ENCODE peak calls at places on chromosomes 2 and 18, in nine cellular contexts. One of them, this sample, is unnamed.

GRCh38 chr2:227880460-227880859 is 9.0 kb downstream of the DAW1 start:
- DNase-seq in hepatocyte: no peak
- DNase-seq in GM23338: no peak
- DNase-seq in neural progenitor cell: no peak
- DNase-seq in MM.1S: no peak
- DNase-seq in GM23248: no peak
- DNase-seq in PC-3: no peak
- DNase-seq in HCT116: no peak
- DNase-seq in SK-N-SH: no peak
- DNase-seq in this sample: no peak

GRCh38 chr2:62197609-62198236 is 1.8 kb downstream of the B3GNT2 start:
- DNase-seq in GM23248: peak; percentile 55
- DNase-seq in hepatocyte: peak; percentile 43
- DNase-seq in MM.1S: peak; percentile 21
- DNase-seq in neural progenitor cell: peak; percentile 92
- DNase-seq in HCT116: no peak
- DNase-seq in SK-N-SH: peak; percentile 68
- DNase-seq in PC-3: peak; percentile 52
- DNase-seq in GM23338: peak; percentile 72
- DNase-seq in this sample: peak; percentile 49

GRCh38 chr2:96325038-96325883 is at the start of gene ITPRIPL1:
- DNase-seq in neural progenitor cell: peak; percentile 50
- DNase-seq in GM23248: peak; percentile 58
- DNase-seq in PC-3: no peak
- DNase-seq in MM.1S: peak; percentile 18
- DNase-seq in hepatocyte: peak; percentile 37
- DNase-seq in SK-N-SH: peak; percentile 90
- DNase-seq in HCT116: no peak
- DNase-seq in GM23338: peak; percentile 69
- DNase-seq in this sample: peak; percentile 36

GRCh38 chr2:20016346-20016745 is 3.9 kb upstream of the MATN3 start:
- DNase-seq in hepatocyte: no peak
- DNase-seq in SK-N-SH: no peak
- DNase-seq in neural progenitor cell: no peak
- DNase-seq in GM23338: peak; percentile 69
- DNase-seq in MM.1S: no peak
- DNase-seq in PC-3: no peak
- DNase-seq in HCT116: no peak
- DNase-seq in GM23248: no peak
- DNase-seq in this sample: no peak

GRCh38 chr2:67792796-67793195 is 270.0 kb downstream of the C1D start:
- DNase-seq in GM23338: no peak
- DNase-seq in GM23248: no peak
- DNase-seq in SK-N-SH: no peak
- DNase-seq in MM.1S: no peak
- DNase-seq in HCT116: no peak
- DNase-seq in neural progenitor cell: no peak
- DNase-seq in hepatocyte: no peak
- DNase-seq in PC-3: no peak
- DNase-seq in this sample: no peak

GRCh38 chr2:36618381-36618780 is 20.4 kb upstream of the FEZ2 start:
- DNase-seq in hepatocyte: peak; percentile 69
- DNase-seq in SK-N-SH: peak; percentile 73
- DNase-seq in GM23248: peak; percentile 76
- DNase-seq in MM.1S: peak; percentile 34
- DNase-seq in HCT116: peak; percentile 81
- DNase-seq in neural progenitor cell: peak; percentile 79
- DNase-seq in GM23338: peak; percentile 88
- DNase-seq in PC-3: peak; percentile 79
- DNase-seq in this sample: peak; percentile 77

GRCh38 chr2:217331577-217332139 is 471.8 kb upstream of the TNP1 start:
- DNase-seq in PC-3: peak; percentile 90
- DNase-seq in neural progenitor cell: no peak
- DNase-seq in GM23248: peak; percentile 61
- DNase-seq in GM23338: peak; percentile 21
- DNase-seq in hepatocyte: peak; percentile 71
- DNase-seq in HCT116: no peak
- DNase-seq in SK-N-SH: no peak
- DNase-seq in MM.1S: no peak
- DNase-seq in this sample: no peak

GRCh38 chr2:164803772-164804466 is 37.7 kb downstream of the COBLL1 start:
- DNase-seq in MM.1S: no peak
- DNase-seq in neural progenitor cell: no peak
- DNase-seq in HCT116: no peak
- DNase-seq in GM23248: peak; percentile 66
- DNase-seq in PC-3: no peak
- DNase-seq in SK-N-SH: no peak
- DNase-seq in GM23338: no peak
- DNase-seq in hepatocyte: no peak
- DNase-seq in this sample: no peak

GRCh38 chr2:219286436-219287115 is 7.4 kb downstream of the DNAJB2 start:
- DNase-seq in hepatocyte: no peak
- DNase-seq in MM.1S: no peak
- DNase-seq in neural progenitor cell: no peak
- DNase-seq in GM23248: peak; percentile 53
- DNase-seq in HCT116: no peak
- DNase-seq in GM23338: peak; percentile 37
- DNase-seq in PC-3: no peak
- DNase-seq in SK-N-SH: no peak
- DNase-seq in this sample: peak; percentile 19

GRCh38 chr18:2540575-2540974 is 30.7 kb downstream of the METTL4 start:
- DNase-seq in GM23248: no peak
- DNase-seq in MM.1S: no peak
- DNase-seq in SK-N-SH: no peak
- DNase-seq in neural progenitor cell: no peak
- DNase-seq in HCT116: no peak
- DNase-seq in PC-3: no peak
- DNase-seq in hepatocyte: no peak
- DNase-seq in GM23338: no peak
- DNase-seq in this sample: no peak

GRCh38 chr2:2332381-2332780 is 1.3 kb upstream of the MYT1L start:
- DNase-seq in PC-3: no peak
- DNase-seq in HCT116: no peak
- DNase-seq in GM23338: no peak
- DNase-seq in SK-N-SH: no peak
- DNase-seq in GM23248: no peak
- DNase-seq in hepatocyte: no peak
- DNase-seq in MM.1S: no peak
- DNase-seq in neural progenitor cell: no peak
- DNase-seq in this sample: no peak

GRCh38 chr2:220962556-220962955 is 609.5 kb downstream of the EPHA4 start:
- DNase-seq in neural progenitor cell: no peak
- DNase-seq in HCT116: no peak
- DNase-seq in PC-3: no peak
- DNase-seq in hepatocyte: no peak
- DNase-seq in MM.1S: no peak
- DNase-seq in GM23338: no peak
- DNase-seq in SK-N-SH: no peak
- DNase-seq in GM23248: no peak
- DNase-seq in this sample: no peak

GRCh38 chr2:212640428-212640827 is 101.8 kb upstream of the ERBB4 start:
- DNase-seq in hepatocyte: no peak
- DNase-seq in SK-N-SH: no peak
- DNase-seq in PC-3: peak; percentile 93
- DNase-seq in HCT116: peak; percentile 22
- DNase-seq in GM23248: no peak
- DNase-seq in MM.1S: no peak
- DNase-seq in neural progenitor cell: no peak
- DNase-seq in GM23338: no peak
- DNase-seq in this sample: no peak

GRCh38 chr2:109124982-109125594 is 3.9 kb upstream of the SH3RF3 start:
- DNase-seq in neural progenitor cell: no peak
- DNase-seq in GM23248: no peak
- DNase-seq in MM.1S: no peak
- DNase-seq in GM23338: peak; percentile 19
- DNase-seq in hepatocyte: no peak
- DNase-seq in PC-3: peak; percentile 72
- DNase-seq in SK-N-SH: peak; percentile 63
- DNase-seq in HCT116: no peak
- DNase-seq in this sample: no peak
- TF ChIP-seq EZH2phosphoT487 in neural progenitor cell: no peak
- TF ChIP-seq EZH2phosphoT487 in GM23248: no peak
- TF ChIP-seq EZH2phosphoT487 in MM.1S: no peak
- TF ChIP-seq EZH2phosphoT487 in GM23338: no peak
- TF ChIP-seq EZH2phosphoT487 in hepatocyte: no peak
- TF ChIP-seq EZH2phosphoT487 in PC-3: no peak
- TF ChIP-seq EZH2phosphoT487 in SK-N-SH: no peak
- TF ChIP-seq EZH2phosphoT487 in HCT116: no peak
- TF ChIP-seq EZH2phosphoT487 in this sample: no peak

DNA sequence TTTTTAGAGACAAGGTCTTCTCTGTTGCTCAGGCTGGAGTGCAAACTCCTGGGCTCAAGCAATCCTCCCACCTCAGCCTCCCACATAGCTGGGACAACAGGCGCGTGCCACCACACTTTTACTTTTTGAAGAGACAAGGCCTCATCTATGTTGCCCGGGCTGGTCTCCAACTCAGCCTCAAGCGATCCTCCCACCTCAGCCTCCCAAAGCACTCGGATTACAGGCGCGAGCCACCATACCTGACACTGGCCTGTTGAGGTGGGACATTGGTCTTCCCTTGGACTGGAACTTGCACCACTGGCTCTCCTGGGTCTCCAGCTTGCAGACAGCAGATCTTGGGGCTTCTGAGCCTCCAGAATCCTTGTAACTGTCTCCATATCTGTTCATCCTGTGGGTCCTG is 75.6 kb downstream of the NDUFA10 start:
- DNase-seq in hepatocyte: no peak
- DNase-seq in MM.1S: no peak
- DNase-seq in SK-N-SH: no peak
- DNase-seq in neural progenitor cell: no peak
- DNase-seq in GM23248: no peak
- DNase-seq in GM23338: no peak
- DNase-seq in HCT116: no peak
- DNase-seq in PC-3: no peak
- DNase-seq in this sample: no peak
- H3K4me2 ChIP-seq in hepatocyte: no peak overlapping the region
- H3K4me2 ChIP-seq in MM.1S: no peak overlapping the region
- H3K4me2 ChIP-seq in SK-N-SH: no peak overlapping the region
- H3K4me2 ChIP-seq in neural progenitor cell: no peak overlapping the region
- H3K4me2 ChIP-seq in GM23248: no peak overlapping the region
- H3K4me2 ChIP-seq in GM23338: no peak overlapping the region
- H3K4me2 ChIP-seq in HCT116: no peak overlapping the region
- H3K4me2 ChIP-seq in PC-3: no peak overlapping the region
- H3K4me2 ChIP-seq in this sample: no peak overlapping the region

GRCh38 chr2:150046211-150046610 is 441.3 kb downstream of the RND3 start:
- DNase-seq in hepatocyte: no peak
- DNase-seq in MM.1S: no peak
- DNase-seq in neural progenitor cell: no peak
- DNase-seq in SK-N-SH: no peak
- DNase-seq in HCT116: no peak
- DNase-seq in GM23338: no peak
- DNase-seq in PC-3: peak; percentile 43
- DNase-seq in GM23248: peak; percentile 60
- DNase-seq in this sample: no peak

GRCh38 chr2:150041721-150042450 is 445.6 kb downstream of the RND3 start:
- DNase-seq in HCT116: no peak
- DNase-seq in GM23338: no peak
- DNase-seq in GM23248: peak; percentile 60
- DNase-seq in neural progenitor cell: no peak
- DNase-seq in SK-N-SH: no peak
- DNase-seq in PC-3: peak; percentile 32
- DNase-seq in MM.1S: no peak
- DNase-seq in hepatocyte: no peak
- DNase-seq in this sample: no peak

GRCh38 chr2:150047731-150048130 is 439.7 kb downstream of the RND3 start:
- DNase-seq in PC-3: no peak
- DNase-seq in GM23248: peak; percentile 16
- DNase-seq in GM23338: no peak
- DNase-seq in SK-N-SH: no peak
- DNase-seq in hepatocyte: no peak
- DNase-seq in MM.1S: no peak
- DNase-seq in neural progenitor cell: no peak
- DNase-seq in HCT116: no peak
- DNase-seq in this sample: no peak

GRCh38 chr2:150042844-150043503 is 444.5 kb downstream of the RND3 start:
- DNase-seq in hepatocyte: peak; percentile 8
- DNase-seq in GM23338: no peak
- DNase-seq in MM.1S: no peak
- DNase-seq in SK-N-SH: no peak
- DNase-seq in HCT116: no peak
- DNase-seq in PC-3: peak; percentile 55
- DNase-seq in neural progenitor cell: no peak
- DNase-seq in GM23248: no peak
- DNase-seq in this sample: no peak

DNA sequence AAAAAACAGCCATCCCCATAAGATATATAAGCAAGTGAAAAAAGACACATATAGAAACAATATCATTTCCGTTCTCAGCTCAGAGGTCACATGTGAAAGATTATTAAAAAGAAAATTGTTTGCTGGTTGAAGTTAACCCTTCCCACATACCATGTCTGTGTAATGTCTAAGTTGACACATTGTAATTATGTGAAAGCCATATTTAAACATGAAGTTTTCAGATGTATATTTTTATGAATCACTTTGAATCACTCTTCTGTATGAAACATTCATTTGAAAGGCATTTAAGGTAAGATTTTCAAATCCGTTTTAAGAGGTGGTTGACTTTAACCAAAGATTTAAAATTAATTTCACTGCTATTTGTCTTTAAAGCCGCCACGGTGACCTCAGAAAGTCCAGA is 441.9 kb downstream of the RND3 start:
- DNase-seq in MM.1S: no peak
- DNase-seq in GM23338: no peak
- DNase-seq in hepatocyte: no peak
- DNase-seq in HCT116: no peak
- DNase-seq in PC-3: peak; percentile 67
- DNase-seq in SK-N-SH: no peak
- DNase-seq in neural progenitor cell: no peak
- DNase-seq in GM23248: no peak
- DNase-seq in this sample: no peak
- TF ChIP-seq EZH2phosphoT487 in MM.1S: no peak
- TF ChIP-seq EZH2phosphoT487 in GM23338: no peak
- TF ChIP-seq EZH2phosphoT487 in hepatocyte: no peak
- TF ChIP-seq EZH2phosphoT487 in HCT116: no peak
- TF ChIP-seq EZH2phosphoT487 in PC-3: no peak
- TF ChIP-seq EZH2phosphoT487 in SK-N-SH: no peak
- TF ChIP-seq EZH2phosphoT487 in neural progenitor cell: no peak
- TF ChIP-seq EZH2phosphoT487 in GM23248: no peak
- TF ChIP-seq EZH2phosphoT487 in this sample: no peak

GRCh38 chr2:163343316-163343715 is 392.5 kb downstream of the FIGN start:
- DNase-seq in hepatocyte: no peak
- DNase-seq in MM.1S: no peak
- DNase-seq in HCT116: no peak
- DNase-seq in GM23338: no peak
- DNase-seq in PC-3: no peak
- DNase-seq in SK-N-SH: no peak
- DNase-seq in GM23248: no peak
- DNase-seq in neural progenitor cell: peak; percentile 24
- DNase-seq in this sample: no peak
- H3K4me2 ChIP-seq in hepatocyte: no peak overlapping the region
- H3K4me2 ChIP-seq in MM.1S: no peak overlapping the region
- H3K4me2 ChIP-seq in HCT116: no peak overlapping the region
- H3K4me2 ChIP-seq in GM23338: no peak overlapping the region
- H3K4me2 ChIP-seq in PC-3: no peak overlapping the region
- H3K4me2 ChIP-seq in SK-N-SH: no peak overlapping the region
- H3K4me2 ChIP-seq in GM23248: no peak overlapping the region
- H3K4me2 ChIP-seq in neural progenitor cell: no peak overlapping the region
- H3K4me2 ChIP-seq in this sample: no peak overlapping the region

DNA sequence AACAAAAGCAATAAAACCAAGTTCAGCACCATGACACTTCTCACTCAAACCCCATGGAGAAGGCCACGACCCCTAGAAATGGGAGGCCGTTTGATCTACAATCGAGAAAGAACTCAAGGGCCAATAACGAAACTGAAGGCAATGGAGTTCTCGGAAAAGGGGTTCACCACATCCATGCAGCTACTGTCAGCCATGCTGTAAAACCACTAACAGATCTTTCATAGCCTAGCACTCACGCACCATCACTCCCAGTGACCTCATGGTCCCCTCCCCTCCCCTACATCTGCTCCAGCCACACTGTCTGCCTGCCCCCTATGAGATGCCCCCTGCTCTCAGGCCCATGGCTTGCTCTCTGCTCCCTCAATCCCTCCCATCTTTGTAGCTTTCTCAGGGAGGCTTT is 135.3 kb downstream of the TMEM163 start:
- DNase-seq in HCT116: no peak
- DNase-seq in SK-N-SH: no peak
- DNase-seq in PC-3: no peak
- DNase-seq in GM23248: no peak
- DNase-seq in neural progenitor cell: no peak
- DNase-seq in MM.1S: no peak
- DNase-seq in hepatocyte: no peak
- DNase-seq in GM23338: no peak
- DNase-seq in this sample: no peak
- TF ChIP-seq EZH2phosphoT487 in HCT116: no peak
- TF ChIP-seq EZH2phosphoT487 in SK-N-SH: no peak
- TF ChIP-seq EZH2phosphoT487 in PC-3: no peak
- TF ChIP-seq EZH2phosphoT487 in GM23248: no peak
- TF ChIP-seq EZH2phosphoT487 in neural progenitor cell: no peak
- TF ChIP-seq EZH2phosphoT487 in MM.1S: no peak
- TF ChIP-seq EZH2phosphoT487 in hepatocyte: no peak
- TF ChIP-seq EZH2phosphoT487 in GM23338: no peak
- TF ChIP-seq EZH2phosphoT487 in this sample: no peak